ENCODE peak calls at places on chromosomes 3 and 15, in five cellular contexts. F, E, J, O and Q are unnamed samples.

GRCh38 chr3:156259896-156260788 is 139.8 kb downstream of the KCNAB1 start:
- DNase-seq in F (no peak), E (no peak), J (no peak), O (no peak), Q (no peak)

GRCh38 chr15:59295742-59296090 is 77.0 kb downstream of the MYO1E start:
- DNase-seq in F (no peak), E (no peak), J (no peak), O (no peak), Q (no peak)

GRCh38 chr3:69869021-69869420 is 129.8 kb downstream of the MITF start:
- DNase-seq in F (no peak), E (no peak), J (no peak), O (no peak), Q (no peak)

GRCh38 chr15:56059716-56060115 is 66.3 kb upstream of the NEDD4 start:
- DNase-seq in F (no peak), E (no peak), J (no peak), O (no peak), Q (no peak)

GRCh38 chr15:99502182-99502581 is 63.6 kb upstream of the MEF2A start:
- DNase-seq in F (no peak), E (no peak), J (no peak), O (no peak), Q (no peak)

GRCh38 chr15:74800559-74801094 is 12.0 kb upstream of the LMAN1L start:
- DNase-seq in F (no peak), E (no peak), J (no peak), O (peak), Q (no peak)

GRCh38 chr15:62287066-62287857 is 122.2 kb upstream of the C2CD4B start:
- DNase-seq in F (no peak), E (no peak), J (no peak), O (no peak), Q (no peak)

GRCh38 chr3:108548886-108549285 is 38.5 kb upstream of the MYH15 start:
- DNase-seq in F (no peak), E (no peak), J (no peak), O (no peak), Q (no peak)

GRCh38 chr3:155449613-155450267 is 156.3 kb upstream of the STRIT1 start:
- DNase-seq in F (no peak), E (no peak), J (no peak), O (no peak), Q (no peak)

GRCh38 chr15:50685976-50686467 is 575 bp downstream of the TRPM7 start:
- DNase-seq in F (peak), E (peak), J (peak), O (peak), Q (no peak)

GRCh38 chr15:62734706-62735105 is 307.8 kb upstream of the TPM1 start:
- DNase-seq in F (no peak), E (no peak), J (no peak), O (no peak), Q (no peak)

GRCh38 chr3:122014741-122015140 is 7.3 kb downstream of the ILDR1 start:
- DNase-seq in F (no peak), E (no peak), J (no peak), O (no peak), Q (no peak)

GRCh38 chr15:86231864-86232801 is 152.5 kb downstream of the AGBL1 start:
- DNase-seq in F (no peak), E (peak), J (peak), O (no peak), Q (peak)

GRCh38 chr15:76140069-76140454 is 80.3 kb downstream of the TMEM266 start:
- DNase-seq in F (peak), E (no peak), J (no peak), O (no peak), Q (no peak)

GRCh38 chr3:196631655-196632032 is 7.8 kb upstream of the NRROS start:
- DNase-seq in F (no peak), E (no peak), J (no peak), O (no peak), Q (no peak)

GRCh38 chr3:136994772-136995516 is 37.2 kb downstream of the IL20RB start:
- DNase-seq in F (peak), E (no peak), J (no peak), O (no peak), Q (peak)

GRCh38 chr3:17584066-17584465 is 158.4 kb downstream of the TBC1D5 start:
- DNase-seq in F (no peak), E (no peak), J (no peak), O (no peak), Q (no peak)

GRCh38 chr15:35980719-35981118 is 434.8 kb upstream of the DPH6 start:
- DNase-seq in F (no peak), E (no peak), J (no peak), O (no peak), Q (no peak)

GRCh38 chr3:129783470-129783869 is 110.0 kb downstream of the TMCC1 start:
- DNase-seq in F (no peak), E (no peak), J (no peak), O (no peak), Q (no peak)